ENCODE peak calls at places on chromosomes 16 and 17, in seven cellular contexts. One of them, this sample, is unnamed.

GRCh38 chr17:37476431-37477130 is 13.1 kb upstream of the DUSP14 start:
- DNase-seq in HepG2: peak; percentile 23
- DNase-seq in adrenal gland: no peak
- DNase-seq in CD8-positive, alpha-beta T cell: no peak
- DNase-seq in ovary: no peak
- DNase-seq in heart left ventricle: peak; percentile 35
- DNase-seq in uterus: no peak
- DNase-seq in this sample: no peak

GRCh38 chr16:18932243-18932997 is 6.2 kb upstream of the SMG1 start:
- DNase-seq in HepG2: peak; percentile 46
- DNase-seq in adrenal gland: peak; percentile 29
- DNase-seq in CD8-positive, alpha-beta T cell: no peak
- DNase-seq in ovary: no peak
- DNase-seq in heart left ventricle: no peak
- DNase-seq in uterus: no peak
- DNase-seq in this sample: peak; percentile 35

GRCh38 chr17:19762515-19762961 is 14.4 kb upstream of the ALDH3A1 start:
- DNase-seq in HepG2: peak; percentile 56
- DNase-seq in adrenal gland: peak; percentile 83
- DNase-seq in CD8-positive, alpha-beta T cell: peak; percentile 71
- DNase-seq in ovary: peak; percentile 85
- DNase-seq in heart left ventricle: peak; percentile 65
- DNase-seq in uterus: peak; percentile 80
- DNase-seq in this sample: no peak

GRCh38 chr16:12569061-12569460 is 234.6 kb downstream of the CPPED1 start:
- DNase-seq in HepG2: no peak
- DNase-seq in adrenal gland: no peak
- DNase-seq in CD8-positive, alpha-beta T cell: no peak
- DNase-seq in ovary: no peak
- DNase-seq in heart left ventricle: no peak
- DNase-seq in uterus: no peak
- DNase-seq in this sample: no peak

GRCh38 chr16:87657621-87658192 is 55.4 kb downstream of the JPH3 start:
- DNase-seq in HepG2: peak; percentile 40
- DNase-seq in adrenal gland: no peak
- DNase-seq in CD8-positive, alpha-beta T cell: no peak
- DNase-seq in ovary: no peak
- DNase-seq in heart left ventricle: no peak
- DNase-seq in uterus: no peak
- DNase-seq in this sample: no peak

GRCh38 chr16:78655481-78656114 is 556.1 kb downstream of the WWOX start:
- DNase-seq in HepG2: no peak
- DNase-seq in adrenal gland: no peak
- DNase-seq in CD8-positive, alpha-beta T cell: no peak
- DNase-seq in ovary: no peak
- DNase-seq in heart left ventricle: no peak
- DNase-seq in uterus: no peak
- DNase-seq in this sample: no peak

GRCh38 chr17:38583833-38584349 is 21.9 kb downstream of the SRCIN1 start:
- DNase-seq in HepG2: no peak
- DNase-seq in adrenal gland: no peak
- DNase-seq in CD8-positive, alpha-beta T cell: no peak
- DNase-seq in ovary: no peak
- DNase-seq in heart left ventricle: no peak
- DNase-seq in uterus: no peak
- DNase-seq in this sample: no peak

GRCh38 chr17:7654832-7655540 is 4.3 kb downstream of the ATP1B2 start:
- DNase-seq in HepG2: no peak
- DNase-seq in adrenal gland: no peak
- DNase-seq in CD8-positive, alpha-beta T cell: no peak
- DNase-seq in ovary: no peak
- DNase-seq in heart left ventricle: no peak
- DNase-seq in uterus: no peak
- DNase-seq in this sample: no peak

GRCh38 chr17:76171701-76172100 is 30.7 kb upstream of the FOXJ1 start:
- DNase-seq in HepG2: no peak
- DNase-seq in adrenal gland: no peak
- DNase-seq in CD8-positive, alpha-beta T cell: no peak
- DNase-seq in ovary: no peak
- DNase-seq in heart left ventricle: no peak
- DNase-seq in uterus: no peak
- DNase-seq in this sample: no peak

GRCh38 chr16:64866026-64866425 is 255.8 kb downstream of the CDH11 start:
- DNase-seq in HepG2: no peak
- DNase-seq in adrenal gland: no peak
- DNase-seq in CD8-positive, alpha-beta T cell: no peak
- DNase-seq in ovary: no peak
- DNase-seq in heart left ventricle: no peak
- DNase-seq in uterus: no peak
- DNase-seq in this sample: no peak

GRCh38 chr16:138049-138417 is 440 bp downstream of the NPRL3 start:
- DNase-seq in HepG2: no peak
- DNase-seq in adrenal gland: peak; percentile 31
- DNase-seq in CD8-positive, alpha-beta T cell: peak; percentile 27
- DNase-seq in ovary: peak; percentile 63
- DNase-seq in heart left ventricle: peak; percentile 31
- DNase-seq in uterus: peak; percentile 29
- DNase-seq in this sample: no peak

GRCh38 chr16:56241596-56241995 is 50.3 kb downstream of the GNAO1 start:
- DNase-seq in HepG2: no peak
- DNase-seq in adrenal gland: no peak
- DNase-seq in CD8-positive, alpha-beta T cell: no peak
- DNase-seq in ovary: no peak
- DNase-seq in heart left ventricle: no peak
- DNase-seq in uterus: no peak
- DNase-seq in this sample: no peak

GRCh38 chr16:65959978-65960377 is 406.5 kb upstream of the CDH5 start:
- DNase-seq in HepG2: no peak
- DNase-seq in adrenal gland: no peak
- DNase-seq in CD8-positive, alpha-beta T cell: no peak
- DNase-seq in ovary: no peak
- DNase-seq in heart left ventricle: no peak
- DNase-seq in uterus: no peak
- DNase-seq in this sample: no peak

GRCh38 chr17:2405247-2405926 is 4.5 kb upstream of the MNT start:
- DNase-seq in HepG2: no peak
- DNase-seq in adrenal gland: peak; percentile 20
- DNase-seq in CD8-positive, alpha-beta T cell: no peak
- DNase-seq in ovary: no peak
- DNase-seq in heart left ventricle: no peak
- DNase-seq in uterus: no peak
- DNase-seq in this sample: no peak
- H3K4me3 ChIP-seq in HepG2: no peak overlapping the region
- H3K4me3 ChIP-seq in adrenal gland: no peak overlapping the region
- H3K4me3 ChIP-seq in CD8-positive, alpha-beta T cell: no peak overlapping the region
- H3K4me3 ChIP-seq in ovary: no peak overlapping the region
- H3K4me3 ChIP-seq in heart left ventricle: no peak overlapping the region
- H3K4me3 ChIP-seq in uterus: no peak overlapping the region
- H3K4me3 ChIP-seq in this sample: no peak overlapping the region

GRCh38 chr17:48179071-48179945 is 71.7 kb downstream of the SNX11 start:
- DNase-seq in HepG2: no peak
- DNase-seq in adrenal gland: no peak
- DNase-seq in CD8-positive, alpha-beta T cell: no peak
- DNase-seq in ovary: no peak
- DNase-seq in heart left ventricle: no peak
- DNase-seq in uterus: no peak
- DNase-seq in this sample: peak; percentile 70
- TF ChIP-seq CTCF in HepG2: no peak
- TF ChIP-seq CTCF in adrenal gland: no peak
- TF ChIP-seq CTCF in CD8-positive, alpha-beta T cell: no peak
- TF ChIP-seq CTCF in ovary: no peak
- TF ChIP-seq CTCF in heart left ventricle: no peak
- TF ChIP-seq CTCF in uterus: no peak
- TF ChIP-seq CTCF in this sample: no peak

GRCh38 chr16:17414421-17414820 is 56.3 kb downstream of the XYLT1 start:
- DNase-seq in HepG2: no peak
- DNase-seq in adrenal gland: no peak
- DNase-seq in CD8-positive, alpha-beta T cell: no peak
- DNase-seq in ovary: no peak
- DNase-seq in heart left ventricle: no peak
- DNase-seq in uterus: no peak
- DNase-seq in this sample: no peak

GRCh38 chr16:17413508-17413907 is 57.3 kb downstream of the XYLT1 start:
- DNase-seq in HepG2: no peak
- DNase-seq in adrenal gland: no peak
- DNase-seq in CD8-positive, alpha-beta T cell: no peak
- DNase-seq in ovary: no peak
- DNase-seq in heart left ventricle: no peak
- DNase-seq in uterus: no peak
- DNase-seq in this sample: no peak

GRCh38 chr16:17411263-17411662 is 59.5 kb downstream of the XYLT1 start:
- DNase-seq in HepG2: no peak
- DNase-seq in adrenal gland: no peak
- DNase-seq in CD8-positive, alpha-beta T cell: no peak
- DNase-seq in ovary: no peak
- DNase-seq in heart left ventricle: no peak
- DNase-seq in uterus: no peak
- DNase-seq in this sample: no peak

GRCh38 chr16:17409894-17410293 is 60.9 kb downstream of the XYLT1 start:
- DNase-seq in HepG2: no peak
- DNase-seq in adrenal gland: no peak
- DNase-seq in CD8-positive, alpha-beta T cell: no peak
- DNase-seq in ovary: no peak
- DNase-seq in heart left ventricle: no peak
- DNase-seq in uterus: no peak
- DNase-seq in this sample: no peak

DNA sequence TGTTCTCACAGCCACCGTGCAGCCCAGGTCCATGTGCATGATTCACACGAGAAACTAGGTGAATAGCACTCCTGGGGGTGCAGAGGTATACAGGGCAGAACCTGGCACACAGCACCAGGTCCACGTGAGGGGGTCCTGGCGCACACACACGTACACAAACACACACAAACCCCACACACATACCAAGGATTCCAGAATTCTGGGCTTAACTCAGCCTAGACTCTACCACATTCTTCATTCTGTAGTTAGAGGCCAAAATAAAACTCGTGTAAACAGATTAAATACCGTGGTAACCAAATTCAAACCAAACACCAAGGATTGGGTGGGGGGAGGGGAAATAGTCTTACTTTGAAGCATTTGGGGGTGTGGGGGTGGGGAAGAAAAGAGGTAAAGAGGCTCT is 58.5 kb downstream of the XYLT1 start:
- DNase-seq in HepG2: no peak
- DNase-seq in adrenal gland: no peak
- DNase-seq in CD8-positive, alpha-beta T cell: no peak
- DNase-seq in ovary: no peak
- DNase-seq in heart left ventricle: no peak
- DNase-seq in uterus: no peak
- DNase-seq in this sample: peak; percentile 63
- H3K4me3 ChIP-seq in HepG2: no peak overlapping the region
- H3K4me3 ChIP-seq in adrenal gland: no peak overlapping the region
- H3K4me3 ChIP-seq in CD8-positive, alpha-beta T cell: no peak overlapping the region
- H3K4me3 ChIP-seq in ovary: no peak overlapping the region
- H3K4me3 ChIP-seq in heart left ventricle: no peak overlapping the region
- H3K4me3 ChIP-seq in uterus: no peak overlapping the region
- H3K4me3 ChIP-seq in this sample: no peak overlapping the region

GRCh38 chr17:80503031-80503430 is 26.6 kb upstream of the NPTX1 start:
- DNase-seq in HepG2: no peak
- DNase-seq in adrenal gland: no peak
- DNase-seq in CD8-positive, alpha-beta T cell: no peak
- DNase-seq in ovary: no peak
- DNase-seq in heart left ventricle: no peak
- DNase-seq in uterus: no peak
- DNase-seq in this sample: no peak

GRCh38 chr17:80503921-80504320 is 27.5 kb upstream of the NPTX1 start:
- DNase-seq in HepG2: no peak
- DNase-seq in adrenal gland: no peak
- DNase-seq in CD8-positive, alpha-beta T cell: no peak
- DNase-seq in ovary: no peak
- DNase-seq in heart left ventricle: no peak
- DNase-seq in uterus: no peak
- DNase-seq in this sample: no peak

GRCh38 chr17:80502578-80502877 is 26.1 kb upstream of the NPTX1 start:
- DNase-seq in HepG2: no peak
- DNase-seq in adrenal gland: no peak
- DNase-seq in CD8-positive, alpha-beta T cell: no peak
- DNase-seq in ovary: no peak
- DNase-seq in heart left ventricle: no peak
- DNase-seq in uterus: no peak
- DNase-seq in this sample: no peak

GRCh38 chr17:80501739-80502577 is 25.6 kb upstream of the NPTX1 start:
- DNase-seq in HepG2: no peak
- DNase-seq in adrenal gland: no peak
- DNase-seq in CD8-positive, alpha-beta T cell: no peak
- DNase-seq in ovary: no peak
- DNase-seq in heart left ventricle: no peak
- DNase-seq in uterus: peak; percentile 69
- DNase-seq in this sample: no peak

GRCh38 chr17:80504671-80505413 is 28.4 kb upstream of the NPTX1 start:
- DNase-seq in HepG2: no peak
- DNase-seq in adrenal gland: no peak
- DNase-seq in CD8-positive, alpha-beta T cell: no peak
- DNase-seq in ovary: no peak
- DNase-seq in heart left ventricle: no peak
- DNase-seq in uterus: no peak
- DNase-seq in this sample: no peak
- TF ChIP-seq CTCF in HepG2: no peak
- TF ChIP-seq CTCF in adrenal gland: no peak
- TF ChIP-seq CTCF in CD8-positive, alpha-beta T cell: no peak
- TF ChIP-seq CTCF in ovary: no peak
- TF ChIP-seq CTCF in heart left ventricle: no peak
- TF ChIP-seq CTCF in uterus: no peak
- TF ChIP-seq CTCF in this sample: peak; percentile 6

DNA sequence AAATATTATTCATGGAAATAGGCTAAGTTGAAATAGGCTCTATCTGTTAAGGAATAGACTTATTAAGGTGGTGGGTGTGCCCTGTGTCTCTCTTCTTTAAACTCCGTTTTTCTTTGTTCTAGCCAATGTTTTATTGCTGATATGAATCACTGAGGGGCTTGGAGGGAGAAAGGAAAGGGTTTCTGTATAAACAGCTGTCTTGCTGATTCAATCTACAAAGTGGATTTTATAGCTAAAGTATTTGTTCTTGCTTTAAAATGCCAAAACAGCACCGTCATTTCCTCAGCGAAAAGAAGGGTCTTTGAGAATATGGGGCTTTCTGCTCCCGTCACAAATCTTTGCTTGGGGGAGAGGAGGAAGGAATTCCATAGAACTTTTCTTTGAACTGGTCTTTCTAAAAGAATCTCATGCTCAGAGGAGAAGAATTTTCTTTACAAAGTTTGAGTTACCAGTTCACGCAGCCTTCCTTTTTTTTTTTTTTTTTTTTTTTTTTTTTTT is 39.3 kb downstream of the MSI2 start:
- DNase-seq in HepG2: no peak
- DNase-seq in adrenal gland: no peak
- DNase-seq in CD8-positive, alpha-beta T cell: peak; percentile 20
- DNase-seq in ovary: no peak
- DNase-seq in heart left ventricle: no peak
- DNase-seq in uterus: no peak
- DNase-seq in this sample: no peak
- H3K4me3 ChIP-seq in HepG2: no peak overlapping the region
- H3K4me3 ChIP-seq in adrenal gland: no peak overlapping the region
- H3K4me3 ChIP-seq in CD8-positive, alpha-beta T cell: no peak overlapping the region
- H3K4me3 ChIP-seq in ovary: no peak overlapping the region
- H3K4me3 ChIP-seq in heart left ventricle: no peak overlapping the region
- H3K4me3 ChIP-seq in uterus: no peak overlapping the region
- H3K4me3 ChIP-seq in this sample: peak overlapping the region; percentile 3

GRCh38 chr17:66191607-66192377 is at the start of gene CEP112:
- DNase-seq in HepG2: peak; percentile 79
- DNase-seq in adrenal gland: peak; percentile 77
- DNase-seq in CD8-positive, alpha-beta T cell: peak; percentile 99
- DNase-seq in ovary: peak; percentile 87
- DNase-seq in heart left ventricle: peak; percentile 86
- DNase-seq in uterus: peak; percentile 75
- DNase-seq in this sample: peak; percentile 37
- TF ChIP-seq CTCF in HepG2: no peak
- TF ChIP-seq CTCF in adrenal gland: no peak
- TF ChIP-seq CTCF in CD8-positive, alpha-beta T cell: no peak
- TF ChIP-seq CTCF in ovary: no peak
- TF ChIP-seq CTCF in heart left ventricle: no peak
- TF ChIP-seq CTCF in uterus: peak; percentile 16
- TF ChIP-seq CTCF in this sample: no peak

This sample was measured in retinal pigment epithelial cell.